ENCODE peak calls at places on chromosomes 5 and 9, in seven cellular contexts. One of them, this sample, is unnamed.
A peak's percentile ranks its signal among the peaks of the same experiment; 100 is the strongest.

GRCh38 chr5:79754865-79755555 is 65.4 kb downstream of the CMYA5 start:
- DNase-seq in ovary: no peak
- DNase-seq in tibial nerve: no peak
- DNase-seq in K562: no peak
- DNase-seq in esophagus muscularis mucosa: no peak
- DNase-seq in stomach: no peak
- DNase-seq in A549: no peak
- DNase-seq in this sample: no peak

GRCh38 chr9:16377311-16377710 is 493.2 kb downstream of the BNC2 start:
- DNase-seq in tibial nerve: no peak
- DNase-seq in esophagus muscularis mucosa: no peak
- DNase-seq in ovary: no peak
- DNase-seq in A549: no peak
- DNase-seq in K562: no peak
- DNase-seq in stomach: no peak
- DNase-seq in this sample: no peak

GRCh38 chr9:107190031-107190935 is 92.8 kb upstream of the RAD23B start:
- DNase-seq in stomach: no peak
- DNase-seq in A549: no peak
- DNase-seq in tibial nerve: no peak
- DNase-seq in K562: no peak
- DNase-seq in esophagus muscularis mucosa: peak; percentile 74
- DNase-seq in ovary: no peak
- DNase-seq in this sample: no peak

GRCh38 chr5:470961-471749 is 28.2 kb downstream of the EXOC3 start:
- DNase-seq in ovary: no peak
- DNase-seq in tibial nerve: no peak
- DNase-seq in stomach: no peak
- DNase-seq in esophagus muscularis mucosa: no peak
- DNase-seq in K562: no peak
- DNase-seq in A549: no peak
- DNase-seq in this sample: peak; percentile 63

GRCh38 chr9:107465467-107466451 is 23.8 kb downstream of the KLF4 start:
- DNase-seq in stomach: peak; percentile 70
- DNase-seq in tibial nerve: peak; percentile 68
- DNase-seq in A549: peak; percentile 84
- DNase-seq in esophagus muscularis mucosa: no peak
- DNase-seq in K562: peak; percentile 64
- DNase-seq in ovary: peak; percentile 80
- DNase-seq in this sample: peak; percentile 88

GRCh38 chr9:81052846-81053245 is 636.5 kb downstream of the TLE1 start:
- DNase-seq in A549: no peak
- DNase-seq in K562: no peak
- DNase-seq in esophagus muscularis mucosa: no peak
- DNase-seq in tibial nerve: no peak
- DNase-seq in stomach: no peak
- DNase-seq in ovary: no peak
- DNase-seq in this sample: no peak

GRCh38 chr5:53434566-53434965 is 45.9 kb upstream of the FST start:
- DNase-seq in stomach: no peak
- DNase-seq in esophagus muscularis mucosa: no peak
- DNase-seq in tibial nerve: no peak
- DNase-seq in A549: no peak
- DNase-seq in K562: no peak
- DNase-seq in ovary: no peak
- DNase-seq in this sample: no peak

GRCh38 chr9:6563036-6563435 is 82.5 kb downstream of the GLDC start:
- DNase-seq in ovary: no peak
- DNase-seq in esophagus muscularis mucosa: no peak
- DNase-seq in A549: no peak
- DNase-seq in tibial nerve: no peak
- DNase-seq in K562: no peak
- DNase-seq in stomach: no peak
- DNase-seq in this sample: no peak

GRCh38 chr5:175230299-175230698 is 213.7 kb downstream of the DRD1 start:
- DNase-seq in esophagus muscularis mucosa: no peak
- DNase-seq in K562: no peak
- DNase-seq in ovary: no peak
- DNase-seq in A549: no peak
- DNase-seq in tibial nerve: no peak
- DNase-seq in stomach: no peak
- DNase-seq in this sample: no peak

GRCh38 chr5:163305655-163306054 is 131.7 kb upstream of the CCNG1 start:
- DNase-seq in A549: no peak
- DNase-seq in K562: no peak
- DNase-seq in ovary: no peak
- DNase-seq in tibial nerve: no peak
- DNase-seq in stomach: no peak
- DNase-seq in esophagus muscularis mucosa: no peak
- DNase-seq in this sample: no peak

GRCh38 chr5:100731768-100732167 is 171.3 kb downstream of the ST8SIA4 start:
- DNase-seq in A549: no peak
- DNase-seq in tibial nerve: no peak
- DNase-seq in K562: no peak
- DNase-seq in ovary: no peak
- DNase-seq in esophagus muscularis mucosa: no peak
- DNase-seq in stomach: no peak
- DNase-seq in this sample: no peak

GRCh38 chr9:99433555-99433954 is 211.5 kb downstream of the SEC61B start:
- DNase-seq in ovary: no peak
- DNase-seq in tibial nerve: no peak
- DNase-seq in K562: peak; percentile 34
- DNase-seq in stomach: no peak
- DNase-seq in A549: peak; percentile 63
- DNase-seq in esophagus muscularis mucosa: peak; percentile 88
- DNase-seq in this sample: no peak

GRCh38 chr5:59838067-59838466 is 55.5 kb downstream of the PDE4D start:
- DNase-seq in A549: no peak
- DNase-seq in esophagus muscularis mucosa: no peak
- DNase-seq in ovary: no peak
- DNase-seq in tibial nerve: no peak
- DNase-seq in K562: no peak
- DNase-seq in stomach: no peak
- DNase-seq in this sample: no peak

GRCh38 chr9:34991833-34992375 is 2.4 kb downstream of the DNAJB5 start:
- DNase-seq in K562: peak; percentile 36
- DNase-seq in ovary: peak; percentile 37
- DNase-seq in A549: no peak
- DNase-seq in stomach: no peak
- DNase-seq in esophagus muscularis mucosa: no peak
- DNase-seq in tibial nerve: no peak
- DNase-seq in this sample: peak; percentile 85

GRCh38 chr5:140261403-140262171 is 41.3 kb downstream of the PFDN1 start:
- DNase-seq in stomach: peak; percentile 88
- DNase-seq in A549: peak; percentile 93
- DNase-seq in ovary: peak; percentile 53
- DNase-seq in esophagus muscularis mucosa: no peak
- DNase-seq in K562: peak; percentile 86
- DNase-seq in tibial nerve: peak; percentile 45
- DNase-seq in this sample: peak; percentile 88

GRCh38 chr9:14366071-14366470 is 52.1 kb upstream of the NFIB start:
- DNase-seq in ovary: no peak
- DNase-seq in esophagus muscularis mucosa: peak; percentile 90
- DNase-seq in K562: no peak
- DNase-seq in stomach: no peak
- DNase-seq in tibial nerve: no peak
- DNase-seq in A549: no peak
- DNase-seq in this sample: peak; percentile 86

GRCh38 chr9:82488702-82489578 is 500.4 kb downstream of the SPATA31D1 start:
- DNase-seq in stomach: peak; percentile 56
- DNase-seq in tibial nerve: no peak
- DNase-seq in esophagus muscularis mucosa: no peak
- DNase-seq in K562: no peak
- DNase-seq in ovary: no peak
- DNase-seq in A549: no peak
- DNase-seq in this sample: no peak

GRCh38 chr9:133403766-133404439 is 13.9 kb downstream of the REXO4 start:
- DNase-seq in ovary: no peak
- DNase-seq in stomach: peak; percentile 74
- DNase-seq in A549: peak; percentile 52
- DNase-seq in K562: peak; percentile 53
- DNase-seq in tibial nerve: no peak
- DNase-seq in esophagus muscularis mucosa: no peak
- DNase-seq in this sample: no peak

GRCh38 chr9:133992780-133993634 is 883 bp upstream of the VAV2 start:
- DNase-seq in tibial nerve: peak; percentile 81
- DNase-seq in A549: peak; percentile 64
- DNase-seq in ovary: peak; percentile 84
- DNase-seq in esophagus muscularis mucosa: peak; percentile 97
- DNase-seq in stomach: peak; percentile 79
- DNase-seq in K562: peak; percentile 89
- DNase-seq in this sample: peak; percentile 96

GRCh38 chr5:14491505-14491904 is 90.1 kb upstream of the OTULINL start:
- DNase-seq in ovary: no peak
- DNase-seq in tibial nerve: peak; percentile 53
- DNase-seq in A549: no peak
- DNase-seq in K562: no peak
- DNase-seq in stomach: no peak
- DNase-seq in esophagus muscularis mucosa: no peak
- DNase-seq in this sample: no peak

GRCh38 chr9:133589454-133590227 is 19.5 kb downstream of the FAM163B start:
- DNase-seq in stomach: no peak
- DNase-seq in tibial nerve: no peak
- DNase-seq in A549: no peak
- DNase-seq in ovary: no peak
- DNase-seq in K562: no peak
- DNase-seq in esophagus muscularis mucosa: no peak
- DNase-seq in this sample: no peak

GRCh38 chr5:15499528-15500325 is at the start of gene FBXL7:
- DNase-seq in esophagus muscularis mucosa: peak; percentile 74
- DNase-seq in ovary: peak; percentile 84
- DNase-seq in tibial nerve: peak; percentile 67
- DNase-seq in A549: peak; percentile 28
- DNase-seq in K562: no peak
- DNase-seq in stomach: peak; percentile 37
- DNase-seq in this sample: peak; percentile 92
- TF ChIP-seq POLR2A in esophagus muscularis mucosa: peak; percentile 20
- TF ChIP-seq POLR2A in ovary: no peak
- TF ChIP-seq POLR2A in tibial nerve: peak; percentile 63
- TF ChIP-seq POLR2A in A549: peak; percentile 34
- TF ChIP-seq POLR2A in K562: no peak
- TF ChIP-seq POLR2A in stomach: no peak
- TF ChIP-seq POLR2A in this sample: peak; percentile 24

GRCh38 chr9:118459832-118460425 is 755.7 kb downstream of the TLR4 start:
- DNase-seq in K562: no peak
- DNase-seq in stomach: no peak
- DNase-seq in A549: no peak
- DNase-seq in ovary: no peak
- DNase-seq in esophagus muscularis mucosa: no peak
- DNase-seq in tibial nerve: no peak
- DNase-seq in this sample: peak; percentile 86

GRCh38 chr9:118455781-118456180 is 751.6 kb downstream of the TLR4 start:
- DNase-seq in ovary: no peak
- DNase-seq in esophagus muscularis mucosa: no peak
- DNase-seq in A549: no peak
- DNase-seq in tibial nerve: no peak
- DNase-seq in K562: no peak
- DNase-seq in stomach: no peak
- DNase-seq in this sample: no peak

GRCh38 chr9:118449554-118449953 is 745.4 kb downstream of the TLR4 start:
- DNase-seq in K562: no peak
- DNase-seq in ovary: no peak
- DNase-seq in esophagus muscularis mucosa: no peak
- DNase-seq in stomach: no peak
- DNase-seq in A549: no peak
- DNase-seq in tibial nerve: no peak
- DNase-seq in this sample: no peak

GRCh38 chr9:118455259-118455658 is 751.1 kb downstream of the TLR4 start:
- DNase-seq in K562: no peak
- DNase-seq in ovary: no peak
- DNase-seq in stomach: no peak
- DNase-seq in esophagus muscularis mucosa: no peak
- DNase-seq in tibial nerve: no peak
- DNase-seq in A549: no peak
- DNase-seq in this sample: no peak
- H3K9me3 ChIP-seq in K562: peaks cover 2% of the 10 kb centered on the region
- H3K9me3 ChIP-seq in ovary: no peaks in the 10 kb centered on the region
- H3K9me3 ChIP-seq in stomach: no peaks in the 10 kb centered on the region
- H3K9me3 ChIP-seq in esophagus muscularis mucosa: no peaks in the 10 kb centered on the region
- H3K9me3 ChIP-seq in tibial nerve: no peaks in the 10 kb centered on the region
- H3K9me3 ChIP-seq in A549: no peaks in the 10 kb centered on the region
- H3K9me3 ChIP-seq in this sample: no peaks in the 10 kb centered on the region

DNA sequence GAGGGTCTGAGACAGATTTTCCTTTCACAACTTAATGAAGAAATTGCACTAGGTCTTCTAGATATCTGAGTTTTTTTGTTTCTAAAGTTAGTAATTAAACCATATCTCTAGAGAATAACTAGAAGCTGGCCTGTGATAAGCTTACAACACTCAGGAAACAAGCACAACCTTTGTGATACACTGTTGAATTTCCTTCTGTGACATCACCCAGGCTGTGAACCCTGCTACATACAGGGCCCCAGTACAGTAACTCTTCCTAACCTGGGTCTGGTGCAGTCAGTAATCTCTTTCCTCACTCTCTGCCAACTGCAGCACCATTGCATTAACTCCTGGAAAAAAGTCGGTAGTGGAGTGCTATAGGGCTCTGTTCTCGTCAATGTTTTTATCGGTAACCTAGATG is 10.6 kb upstream of the IGFBPL1 start:
- DNase-seq in ovary: no peak
- DNase-seq in tibial nerve: no peak
- DNase-seq in A549: no peak
- DNase-seq in K562: no peak
- DNase-seq in esophagus muscularis mucosa: no peak
- DNase-seq in stomach: no peak
- DNase-seq in this sample: no peak
- TF ChIP-seq EP300 in ovary: no peak
- TF ChIP-seq EP300 in tibial nerve: no peak
- TF ChIP-seq EP300 in A549: no peak
- TF ChIP-seq EP300 in K562: no peak
- TF ChIP-seq EP300 in esophagus muscularis mucosa: no peak
- TF ChIP-seq EP300 in stomach: no peak
- TF ChIP-seq EP300 in this sample: no peak

DNA sequence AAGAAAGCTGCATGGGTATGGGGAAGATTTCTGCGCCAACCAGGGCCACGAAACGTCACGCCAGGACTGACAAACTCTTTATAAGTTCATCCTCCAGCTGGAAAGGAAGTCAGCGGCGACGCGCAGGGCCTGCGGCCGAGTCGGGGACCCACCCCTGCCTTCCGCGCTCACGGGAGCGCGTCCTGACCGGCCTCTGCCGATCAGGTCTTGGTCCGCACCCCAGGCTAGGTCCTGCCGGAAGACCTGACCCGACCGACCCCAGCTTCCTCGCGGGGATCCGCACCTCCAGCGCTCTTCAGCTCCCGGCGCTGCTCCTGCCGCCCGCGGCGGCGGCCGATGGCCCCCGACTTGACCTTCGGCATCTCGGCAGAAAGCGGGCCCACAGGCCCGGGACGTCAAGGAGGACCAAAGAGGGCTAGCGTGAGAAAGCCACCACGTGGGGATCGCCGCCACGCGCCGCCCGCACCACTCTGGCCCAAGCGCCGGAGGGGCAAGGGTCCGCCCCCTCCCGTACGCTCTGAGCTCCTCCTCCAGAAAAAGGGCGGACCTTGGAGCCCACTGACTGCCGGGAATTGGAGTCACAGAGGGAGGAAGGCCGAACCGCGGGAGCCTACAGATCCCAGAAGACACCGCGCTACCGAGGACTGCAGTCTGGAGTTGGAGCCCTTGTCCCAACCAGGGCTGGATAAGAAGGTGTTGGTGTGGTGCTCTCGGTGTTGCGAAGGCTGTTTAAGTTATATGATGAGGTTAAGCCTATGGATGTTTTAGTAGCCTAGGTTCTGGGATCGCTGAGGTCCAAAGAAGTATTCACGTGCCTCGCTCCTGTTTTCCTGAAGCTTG is at the start of gene DIMT1:
- DNase-seq in esophagus muscularis mucosa: peak; percentile 99
- DNase-seq in stomach: peak; percentile 96
- DNase-seq in ovary: peak; percentile 93
- DNase-seq in K562: peak; percentile 96
- DNase-seq in A549: peak; percentile 95
- DNase-seq in tibial nerve: peak; percentile 90
- DNase-seq in this sample: peak; percentile 98
- TF ChIP-seq POLR2A in esophagus muscularis mucosa: peak; percentile 37
- TF ChIP-seq POLR2A in stomach: peak; percentile 34
- TF ChIP-seq POLR2A in ovary: peak; percentile 77
- TF ChIP-seq POLR2A in K562: peak; percentile 96
- TF ChIP-seq POLR2A in A549: peak; percentile 95
- TF ChIP-seq POLR2A in tibial nerve: peak; percentile 82
- TF ChIP-seq POLR2A in this sample: peak; percentile 55